ENCODE peak calls at places on chromosome 4, in six cellular contexts. U, W, T, B, Z and N are unnamed samples.

GRCh38 chr4:6394671-6395081 is 77.7 kb downstream of the PPP2R2C start:
- DNase-seq in U (no peak), W (no peak), T (peak), B (no peak), Z (no peak), N (no peak)

GRCh38 chr4:138242076-138242829 is at the start of gene SLC7A11:
- DNase-seq in U (peak), W (no peak), T (no peak), B (peak), Z (peak), N (peak)

GRCh38 chr4:4320951-4321714 is 31.1 kb downstream of the ZBTB49 start:
- DNase-seq in U (no peak), W (no peak), T (no peak), B (no peak), Z (no peak), N (no peak)

GRCh38 chr4:176534566-176534965 is 214.8 kb downstream of the SPCS3 start:
- DNase-seq in U (peak), W (no peak), T (no peak), B (no peak), Z (peak), N (peak)

GRCh38 chr4:82739292-82740190 is 59.1 kb downstream of the SCD5 start:
- DNase-seq in U (no peak), W (peak), T (peak), B (peak), Z (peak), N (peak)

GRCh38 chr4:139903845-139904244 is 238.2 kb downstream of the MGST2 start:
- DNase-seq in U (no peak), W (no peak), T (no peak), B (no peak), Z (no peak), N (no peak)

GRCh38 chr4:176359590-176359989 is 39.8 kb downstream of the SPCS3 start:
- DNase-seq in U (no peak), W (no peak), T (no peak), B (no peak), Z (no peak), N (peak)

GRCh38 chr4:1122501-1122900 is 9.1 kb upstream of the RNF212 start:
- DNase-seq in U (no peak), W (no peak), T (no peak), B (no peak), Z (no peak), N (no peak)

GRCh38 chr4:114043116-114043515 is 63.7 kb upstream of the ARSJ start:
- DNase-seq in U (peak), W (no peak), T (no peak), B (no peak), Z (no peak), N (no peak)

GRCh38 chr4:16969696-16970135 is 71.3 kb upstream of the LDB2 start:
- DNase-seq in U (no peak), W (no peak), T (no peak), B (no peak), Z (no peak), N (peak)

GRCh38 chr4:145320269-145320668 is 139.9 kb upstream of the OTUD4 start:
- DNase-seq in U (no peak), W (no peak), T (no peak), B (no peak), Z (no peak), N (peak)

GRCh38 chr4:141395246-141395830 is 174.6 kb downstream of the ZNF330 start:
- DNase-seq in U (peak), W (no peak), T (no peak), B (no peak), Z (no peak), N (no peak)

GRCh38 chr4:40749717-40750460 is at the start of gene NSUN7:
- DNase-seq in U (peak), W (no peak), T (peak), B (no peak), Z (no peak), N (peak)

GRCh38 chr4:91171217-91171616 is 1044.0 kb downstream of the CCSER1 start:
- DNase-seq in U (no peak), W (no peak), T (no peak), B (no peak), Z (no peak), N (no peak)

GRCh38 chr4:45453258-45453841 is 670.5 kb downstream of the GABRG1 start:
- DNase-seq in U (peak), W (peak), T (no peak), B (no peak), Z (no peak), N (peak)

GRCh38 chr4:100823993-100824323 is 306.1 kb upstream of the EMCN start:
- DNase-seq in U (no peak), W (no peak), T (no peak), B (no peak), Z (no peak), N (no peak)